ENCODE peak calls at places on chromosome 18, in ten cellular contexts. P is tibial nerve, X is MM.1S, M is HepG2, H is PC-3, J is coronary artery, O is transverse colon, Z is ascending aorta, D is choroid plexus epithelial cell, B is GM23338. V is an unnamed sample.

GRCh38 chr18:77107218-77107815 is 25.3 kb downstream of the MBP start:
- DNase-seq in P (no peak), X (no peak), M (no peak), H (no peak), J (no peak), O (no peak), Z (no peak), D (peak; percentile 27), B (no peak), V (no peak)

GRCh38 chr18:70981400-70982140 is 692.7 kb downstream of the SOCS6 start:
- DNase-seq in P (no peak), X (no peak), M (no peak), H (no peak), J (no peak), O (no peak), Z (no peak), D (no peak), B (no peak), V (no peak)

GRCh38 chr18:58618822-58619553 is 9.9 kb downstream of the ALPK2 start:
- DNase-seq in P (no peak), X (no peak), M (no peak), H (no peak), J (no peak), O (no peak), Z (no peak), D (peak; percentile 69), B (peak; percentile 18), V (no peak)

GRCh38 chr18:8975624-8976023 is 126.9 kb upstream of the NDUFV2 start:
- DNase-seq in P (no peak), X (peak; percentile 87), M (no peak), H (no peak), J (no peak), O (no peak), Z (no peak), D (no peak), B (no peak), V (no peak)

GRCh38 chr18:60554961-60555360 is 182.4 kb upstream of the MC4R start:
- DNase-seq in P (no peak), X (peak; percentile 86), M (no peak), H (no peak), J (no peak), O (no peak), Z (no peak), D (no peak), B (no peak), V (no peak)

GRCh38 chr18:354456-354855 is 86.6 kb upstream of the THOC1 start:
- DNase-seq in P (no peak), X (no peak), M (no peak), H (no peak), J (no peak), O (no peak), Z (no peak), D (no peak), B (no peak), V (no peak)

GRCh38 chr18:45845410-45845809 is 19.9 kb downstream of the SIGLEC15 start:
- DNase-seq in P (no peak), X (no peak), M (no peak), H (no peak), J (no peak), O (no peak), Z (no peak), D (peak; percentile 31), B (no peak), V (no peak)

GRCh38 chr18:31562726-31563125 is 29.0 kb upstream of the TTR start:
- DNase-seq in P (no peak), X (no peak), M (no peak), H (no peak), J (no peak), O (no peak), Z (no peak), D (no peak), B (no peak), V (no peak)

GRCh38 chr18:904135-905090 is at the start of gene ADCYAP1:
- DNase-seq in P (no peak), X (no peak), M (no peak), H (peak; percentile 33), J (no peak), O (no peak), Z (no peak), D (peak; percentile 19), B (peak; percentile 80), V (no peak)

GRCh38 chr18:6741290-6741689 is 11.8 kb downstream of the ARHGAP28 start:
- DNase-seq in P (no peak), X (no peak), M (no peak), H (peak; percentile 91), J (no peak), O (no peak), Z (no peak), D (peak; percentile 99), B (no peak), V (no peak)

GRCh38 chr18:72878143-72878542 is 10.4 kb upstream of the NETO1 start:
- DNase-seq in P (no peak), X (no peak), M (no peak), H (no peak), J (no peak), O (no peak), Z (no peak), D (no peak), B (peak; percentile 12), V (no peak)

GRCh38 chr18:63505566-63506335 is 29.0 kb downstream of the SERPINB5 start:
- DNase-seq in P (no peak), X (peak; percentile 30), M (peak; percentile 13), H (peak; percentile 75), J (no peak), O (peak; percentile 28), Z (no peak), D (peak; percentile 30), B (peak; percentile 79), V (no peak)
- TF ChIP-seq CTCF in P (no peak), X (peak; percentile 67), M (peak; percentile 33), H (peak; percentile 89), J (no peak), O (peak; percentile 63), Z (no peak), D (peak; percentile 71), B (peak; percentile 92), V (peak; percentile 61)

DNA sequence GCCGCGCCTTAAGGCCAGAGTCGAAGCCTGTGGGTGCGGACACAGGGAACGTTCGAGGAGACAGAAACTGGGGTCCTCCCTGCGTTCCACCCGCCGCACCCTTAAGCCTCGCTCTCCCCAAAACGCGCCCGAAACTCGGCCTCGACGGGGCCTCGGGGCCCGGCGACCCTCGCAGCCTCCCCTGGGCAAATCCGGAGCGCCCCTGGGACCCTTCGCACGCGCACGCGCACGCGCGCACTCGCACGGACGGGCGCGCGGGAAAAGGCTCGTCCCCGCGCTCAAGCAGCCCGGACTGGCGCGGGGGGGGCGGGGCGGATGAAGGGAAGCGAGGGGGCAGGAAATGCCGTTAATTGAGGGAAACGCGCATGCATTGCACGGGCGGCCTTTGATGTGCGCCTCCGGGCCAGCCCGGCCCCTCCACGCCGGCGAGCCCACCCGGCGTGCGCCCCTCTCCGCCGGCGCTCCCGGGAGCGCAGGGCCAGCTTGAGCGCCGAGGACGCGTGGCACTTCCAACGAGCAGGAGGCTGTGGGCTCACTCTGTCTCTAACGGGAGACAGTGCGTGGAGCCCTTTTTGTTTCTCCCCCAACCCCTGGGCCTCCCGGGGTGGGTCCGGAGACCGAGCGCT is 5.4 kb upstream of the SALL3 start:
- DNase-seq in P (no peak), X (no peak), M (no peak), H (no peak), J (no peak), O (no peak), Z (no peak), D (no peak), B (peak; percentile 63), V (no peak)
- H3K4me3 ChIP-seq in P (peak overlapping the region; percentile 8), X (no peak overlapping the region), M (no peak overlapping the region), H (no peak overlapping the region), J (peak overlapping the region; percentile 40), O (no peak overlapping the region), Z (peak overlapping the region; percentile 30), D (no peak overlapping the region), B (peak overlapping the region; percentile 55), V (no peak overlapping the region)

DNA sequence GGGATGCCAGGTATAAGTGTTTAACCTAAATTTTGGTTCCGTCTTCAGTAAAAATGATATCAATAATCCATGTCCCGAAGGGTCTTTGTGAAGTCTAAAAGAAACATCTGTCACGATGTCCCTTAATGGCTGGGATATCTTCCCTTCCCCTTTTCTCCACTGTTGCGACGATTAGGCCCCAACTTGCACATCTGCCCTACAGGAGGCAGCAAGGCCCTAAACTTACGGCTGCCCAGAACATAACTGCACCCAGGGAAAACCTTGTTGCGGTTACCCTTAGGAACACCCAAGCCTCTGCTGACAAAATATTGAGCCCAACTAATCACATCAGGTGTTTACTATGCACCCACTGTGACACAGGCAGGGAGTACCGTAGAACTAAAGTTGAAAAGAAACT is 1.2 kb upstream of the SMAD2 start:
- DNase-seq in P (no peak), X (peak; percentile 66), M (no peak), H (no peak), J (no peak), O (peak; percentile 33), Z (no peak), D (peak; percentile 42), B (peak; percentile 76), V (peak; percentile 29)
- TF ChIP-seq CTCF in P (no peak), X (peak; percentile 46), M (peak; percentile 44), H (no peak), J (no peak), O (no peak), Z (no peak), D (peak; percentile 35), B (peak; percentile 55), V (peak; percentile 28)

GRCh38 chr18:23689616-23690504 is 607 bp downstream of the LAMA3 start:
- DNase-seq in P (no peak), X (no peak), M (no peak), H (peak; percentile 42), J (peak; percentile 72), O (no peak), Z (no peak), D (no peak), B (peak; percentile 47), V (no peak)

GRCh38 chr18:23688528-23688927 is 725 bp upstream of the LAMA3 start:
- DNase-seq in P (no peak), X (no peak), M (no peak), H (no peak), J (no peak), O (no peak), Z (no peak), D (no peak), B (no peak), V (no peak)

GRCh38 chr18:23693849-23694248 is 4.6 kb downstream of the LAMA3 start:
- DNase-seq in P (no peak), X (no peak), M (no peak), H (peak; percentile 39), J (no peak), O (peak; percentile 17), Z (no peak), D (no peak), B (no peak), V (no peak)

GRCh38 chr18:23689031-23689615 is at the start of gene LAMA3:
- DNase-seq in P (peak; percentile 31), X (peak; percentile 24), M (no peak), H (peak; percentile 81), J (peak; percentile 79), O (peak; percentile 61), Z (no peak), D (peak; percentile 18), B (peak; percentile 59), V (no peak)

DNA sequence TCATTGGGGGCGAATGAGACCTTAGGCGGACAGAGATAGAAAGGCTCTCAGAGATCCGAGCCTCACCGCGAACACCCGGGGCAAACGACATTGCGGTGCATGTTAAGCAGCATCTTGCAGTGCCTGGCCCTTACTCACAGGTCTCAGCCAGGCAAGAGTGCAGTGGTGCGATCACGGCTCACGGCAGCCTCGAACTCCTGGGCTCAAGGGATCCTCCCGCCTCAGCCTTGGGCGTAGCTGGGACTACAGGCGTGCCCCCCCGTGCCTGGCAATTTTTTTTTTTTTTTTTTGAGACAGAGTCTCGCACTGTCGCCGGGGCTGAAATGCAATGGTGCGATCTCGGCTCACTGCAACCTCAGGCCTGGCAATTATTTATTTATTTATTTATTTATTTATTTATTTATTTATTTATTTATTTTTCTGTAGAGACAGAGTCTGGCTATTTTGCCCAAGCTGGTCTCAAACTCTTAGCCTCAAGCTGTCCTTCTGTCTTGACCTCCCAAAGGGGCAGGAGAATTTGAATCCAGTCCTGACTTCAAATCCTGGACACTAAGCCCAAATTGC is 1.3 kb downstream of the LAMA3 start:
- DNase-seq in P (no peak), X (no peak), M (no peak), H (peak; percentile 27), J (peak; percentile 70), O (no peak), Z (no peak), D (no peak), B (peak; percentile 53), V (no peak)
- H3K4me3 ChIP-seq in P (peak overlapping the region; percentile 80), X (no peak overlapping the region), M (no peak overlapping the region), H (peak overlapping the region; percentile 87), J (peak overlapping the region; percentile 79), O (peak overlapping the region; percentile 52), Z (no peak overlapping the region), D (no peak overlapping the region), B (peak overlapping the region; percentile 68), V (no peak overlapping the region)

V was measured in GM12864.